ENCODE peak calls at places on chromosome 7, in seven cellular contexts. F is germinal center; P is activated CD8-positive, alpha-beta memory T cell treated with anti-CD3 and anti-CD28 coated beads, Interleukin-2, amount 50 U/mL, for 48 hours; U is Karpas-422; O is brain microvascular endothelial cell; E is NCI-H1417; L is hepatocyte. C is an unnamed sample.

GRCh38 chr7:78173192-78173591 is 374.6 kb downstream of the PHTF2 start:
- DNase-seq in L (no peak), E (no peak), F (no peak), P (no peak), U (no peak), O (no peak), C (no peak)

GRCh38 chr7:17466201-17466600 is 167.7 kb downstream of the AHR start:
- DNase-seq in L (no peak), F (no peak), O (no peak), E (no peak), U (no peak), P (no peak), C (no peak)

GRCh38 chr7:90473819-90474218 is 4.4 kb downstream of the PTTG1IP2 start:
- DNase-seq in L (no peak), U (no peak), E (no peak), O (no peak), P (no peak), F (no peak), C (no peak)

GRCh38 chr7:55571534-55572377 is 546 bp downstream of the VOPP1 start:
- DNase-seq in F (peak), P (peak), L (peak), E (peak), U (peak), O (peak), C (peak)

GRCh38 chr7:143299840-143300239 is 11.7 kb downstream of the CASP2 start:
- DNase-seq in O (no peak), P (peak), E (peak), L (peak), F (peak), U (peak), C (no peak)

GRCh38 chr7:46131916-46132795 is 211.1 kb upstream of the IGFBP3 start:
- DNase-seq in O (no peak), P (no peak), E (no peak), U (no peak), L (peak), F (no peak), C (no peak)

GRCh38 chr7:54995631-54996340 is 23.0 kb upstream of the EGFR start:
- DNase-seq in L (peak), E (no peak), F (no peak), P (no peak), U (no peak), O (peak), C (no peak)

GRCh38 chr7:644381-645305 is 81.9 kb upstream of the DNAAF5 start:
- DNase-seq in O (peak), L (no peak), E (no peak), F (no peak), P (no peak), U (no peak), C (no peak)

GRCh38 chr7:75900617-75901315 is 14.2 kb upstream of the POR start:
- DNase-seq in O (no peak), P (no peak), F (no peak), L (no peak), U (no peak), E (no peak), C (no peak)

GRCh38 chr7:81407094-81407493 is 362.8 kb downstream of the HGF start:
- DNase-seq in P (no peak), L (no peak), F (no peak), E (no peak), O (no peak), U (no peak), C (no peak)

GRCh38 chr7:3063016-3063753 is 19.5 kb upstream of the CARD11 start:
- DNase-seq in F (no peak), U (no peak), P (peak), E (no peak), L (no peak), O (no peak), C (no peak)

GRCh38 chr7:156731651-156732050 is 91.1 kb downstream of the RNF32 start:
- DNase-seq in L (no peak), P (no peak), E (no peak), O (no peak), U (no peak), F (no peak), C (no peak)

GRCh38 chr7:23462846-23463245 is 7.4 kb downstream of the IGF2BP3 start:
- DNase-seq in E (peak), L (peak), P (no peak), F (no peak), U (no peak), O (peak), C (no peak)

C was measured in coronary artery.